ENCODE peak calls at places on chromosomes 5 and 9, in seven cellular contexts. R, Y, D, O, C, Q and A are unnamed samples.

GRCh38 chr9:133119039-133119438 is 2.0 kb downstream of the RALGDS start:
- DNase-seq in R (no peak), Y (no peak), D (no peak), O (no peak), C (no peak), Q (no peak), A (peak; percentile 21)

GRCh38 chr5:149063017-149063687 is at the start of gene SH3TC2:
- DNase-seq in R (no peak), Y (peak; percentile 66), D (peak; percentile 94), O (no peak), C (no peak), Q (no peak), A (peak; percentile 50)

GRCh38 chr5:144453753-144454152 is 283.1 kb downstream of the KCTD16 start:
- DNase-seq in R (no peak), Y (no peak), D (no peak), O (no peak), C (no peak), Q (no peak), A (no peak)

GRCh38 chr9:3059781-3060468 is 216.0 kb upstream of the PUM3 start:
- DNase-seq in R (no peak), Y (no peak), D (no peak), O (no peak), C (no peak), Q (no peak), A (no peak)

GRCh38 chr5:138082033-138082432 is 1.8 kb upstream of the WNT8A start:
- DNase-seq in R (no peak), Y (peak; percentile 30), D (peak; percentile 79), O (no peak), C (no peak), Q (peak; percentile 47), A (no peak)

GRCh38 chr5:62403411-62404250 is at the start of gene DIMT1:
- DNase-seq in R (peak; percentile 95), Y (peak; percentile 93), D (peak; percentile 98), O (peak; percentile 93), C (peak; percentile 82), Q (peak; percentile 99), A (peak; percentile 100)

GRCh38 chr9:123954921-123955320 is 25.0 kb upstream of the DENND1A start:
- DNase-seq in R (no peak), Y (no peak), D (no peak), O (no peak), C (no peak), Q (no peak), A (peak; percentile 72)

GRCh38 chr9:15584383-15584782 is 31.5 kb downstream of the CCDC171 start:
- DNase-seq in R (no peak), Y (no peak), D (no peak), O (no peak), C (no peak), Q (no peak), A (no peak)

GRCh38 chr9:12708562-12709298 is 15.5 kb downstream of the TYRP1 start:
- DNase-seq in R (no peak), Y (no peak), D (no peak), O (no peak), C (no peak), Q (no peak), A (peak; percentile 88)

GRCh38 chr5:157607371-157608161 is 32.0 kb upstream of the ADAM19 start:
- DNase-seq in R (no peak), Y (no peak), D (no peak), O (peak; percentile 62), C (no peak), Q (peak; percentile 71), A (peak; percentile 87)

GRCh38 chr9:124428751-124429529 is 13.7 kb upstream of the PSMB7 start:
- DNase-seq in R (peak; percentile 58), Y (no peak), D (peak; percentile 33), O (no peak), C (no peak), Q (no peak), A (no peak)

GRCh38 chr9:37997636-37998374 is 71.2 kb downstream of the SHB start:
- DNase-seq in R (no peak), Y (no peak), D (no peak), O (no peak), C (no peak), Q (no peak), A (no peak)

GRCh38 chr9:111108946-111109345 is 70.7 kb upstream of the LPAR1 start:
- DNase-seq in R (no peak), Y (no peak), D (no peak), O (no peak), C (no peak), Q (peak; percentile 27), A (peak; percentile 97)

GRCh38 chr5:73234156-73234555 is 61.2 kb downstream of the TMEM174 start:
- DNase-seq in R (no peak), Y (peak; percentile 27), D (peak; percentile 77), O (no peak), C (no peak), Q (no peak), A (no peak)

GRCh38 chr5:159061834-159062530 is 37.7 kb downstream of the EBF1 start:
- DNase-seq in R (no peak), Y (peak; percentile 23), D (peak; percentile 71), O (no peak), C (no peak), Q (no peak), A (peak; percentile 46)

GRCh38 chr9:136760424-136760823 is 2.4 kb upstream of the LCN8 start:
- DNase-seq in R (no peak), Y (no peak), D (no peak), O (no peak), C (no peak), Q (no peak), A (no peak)

GRCh38 chr9:135075234-135076142 is 12.0 kb upstream of the OLFM1 start:
- DNase-seq in R (no peak), Y (peak; percentile 60), D (peak; percentile 86), O (no peak), C (no peak), Q (no peak), A (peak; percentile 80)

GRCh38 chr9:96293481-96293880 is 8.5 kb downstream of the HSD17B3 start:
- DNase-seq in R (no peak), Y (no peak), D (no peak), O (no peak), C (no peak), Q (no peak), A (peak; percentile 5)

GRCh38 chr5:133130387-133131118 is 78.7 kb downstream of the HSPA4 start:
- DNase-seq in R (no peak), Y (no peak), D (no peak), O (no peak), C (no peak), Q (no peak), A (no peak)

GRCh38 chr9:35070823-35071813 is 1.3 kb downstream of the VCP start:
- DNase-seq in R (no peak), Y (no peak), D (no peak), O (no peak), C (no peak), Q (no peak), A (peak; percentile 75)

GRCh38 chr5:43859309-43859708 is 256.3 kb downstream of the NNT start:
- DNase-seq in R (peak; percentile 28), Y (no peak), D (no peak), O (no peak), C (no peak), Q (no peak), A (no peak)

GRCh38 chr9:6566409-6567139 is 79.0 kb downstream of the GLDC start:
- DNase-seq in R (no peak), Y (no peak), D (no peak), O (peak; percentile 12), C (no peak), Q (peak; percentile 47), A (peak; percentile 99)

GRCh38 chr5:2756211-2756746 is 4.8 kb upstream of the IRX2 start:
- DNase-seq in R (no peak), Y (peak; percentile 79), D (peak; percentile 93), O (no peak), C (no peak), Q (no peak), A (peak; percentile 95)

GRCh38 chr5:139694556-139695182 is 46.5 kb downstream of the CXXC5 start:
- DNase-seq in R (no peak), Y (no peak), D (no peak), O (no peak), C (no peak), Q (no peak), A (peak; percentile 64)

GRCh38 chr5:151063136-151063544 is 17.7 kb downstream of the TNIP1 start:
- DNase-seq in R (no peak), Y (no peak), D (no peak), O (no peak), C (no peak), Q (no peak), A (peak; percentile 89)

GRCh38 chr9:134283111-134283515 is 43.1 kb upstream of the RXRA start:
- DNase-seq in R (no peak), Y (no peak), D (no peak), O (no peak), C (no peak), Q (no peak), A (peak; percentile 86)

GRCh38 chr5:124704594-124705284 is 41.7 kb downstream of the ZNF608 start:
- DNase-seq in R (peak; percentile 51), Y (no peak), D (no peak), O (no peak), C (no peak), Q (peak; percentile 83), A (no peak)

GRCh38 chr9:14098102-14098501 is 215.8 kb downstream of the NFIB start:
- DNase-seq in R (peak; percentile 32), Y (no peak), D (no peak), O (no peak), C (no peak), Q (no peak), A (no peak)

GRCh38 chr9:86341007-86341491 is 13.2 kb downstream of the TUT7 start:
- DNase-seq in R (no peak), Y (no peak), D (no peak), O (no peak), C (no peak), Q (peak; percentile 44), A (peak; percentile 40)

GRCh38 chr9:100427366-100428263 is 672 bp downstream of the MSANTD3 start:
- DNase-seq in R (peak; percentile 86), Y (peak; percentile 66), D (peak; percentile 86), O (peak; percentile 41), C (peak; percentile 27), Q (peak; percentile 42), A (peak; percentile 88)

GRCh38 chr5:173354645-173355044 is 26.4 kb upstream of the STC2 start:
- DNase-seq in R (no peak), Y (no peak), D (no peak), O (no peak), C (no peak), Q (no peak), A (no peak)

GRCh38 chr9:127185931-127186781 is 63.7 kb upstream of the ANGPTL2 start:
- DNase-seq in R (no peak), Y (no peak), D (no peak), O (no peak), C (peak; percentile 55), Q (no peak), A (peak; percentile 97)

GRCh38 chr5:127312131-127312530 is 21.5 kb downstream of the MEGF10 start:
- DNase-seq in R (peak; percentile 50), Y (no peak), D (no peak), O (no peak), C (no peak), Q (no peak), A (no peak)